ENCODE peak calls at places on chromosomes 3 and 15, in five cellular contexts. O, B, Z, F and E are unnamed samples.

GRCh38 chr15:52040167-52040900 is 21.3 kb downstream of the MAPK6 start:
- DNase-seq in Z (no peak), O (peak; percentile 45), B (peak; percentile 25), F (no peak), E (peak; percentile 62)

GRCh38 chr15:92616621-92617179 is 38.9 kb downstream of the FAM174B start:
- DNase-seq in F (no peak), O (no peak), B (no peak), Z (no peak), E (peak; percentile 47)

GRCh38 chr3:129343643-129344360 is 65.1 kb downstream of the HMCES start:
- DNase-seq in O (peak; percentile 71), Z (peak; percentile 72), B (peak; percentile 24), F (peak; percentile 38), E (peak; percentile 27)

GRCh38 chr15:79329186-79329611 is 18.3 kb downstream of the TMED3 start:
- DNase-seq in O (peak; percentile 61), F (peak; percentile 57), B (no peak), Z (peak; percentile 73), E (peak; percentile 81)

GRCh38 chr3:177419904-177420601 is 222.8 kb upstream of the TBL1XR1 start:
- DNase-seq in F (peak; percentile 43), B (no peak), Z (no peak), O (peak; percentile 13), E (no peak)

GRCh38 chr15:60390931-60391501 is 6.8 kb downstream of the ANXA2 start:
- DNase-seq in O (peak; percentile 96), Z (peak; percentile 90), F (peak; percentile 82), B (no peak), E (peak; percentile 85)

GRCh38 chr3:126984391-126985142 is 1.7 kb downstream of the PLXNA1 start:
- DNase-seq in B (no peak), O (peak; percentile 32), Z (no peak), F (no peak), E (no peak)

GRCh38 chr3:12229144-12229871 is 59.6 kb upstream of the PPARG start:
- DNase-seq in F (no peak), B (no peak), O (no peak), Z (no peak), E (no peak)

GRCh38 chr15:77907824-77908751 is 169.4 kb downstream of the TBC1D2B start:
- DNase-seq in Z (peak; percentile 14), O (peak; percentile 76), F (no peak), B (peak; percentile 77), E (peak; percentile 46)

GRCh38 chr15:55196011-55196410 is 730 bp downstream of the RSL24D1 start:
- DNase-seq in Z (no peak), B (peak; percentile 24), F (no peak), O (peak; percentile 29), E (peak; percentile 14)

GRCh38 chr15:70328137-70329115 is 230.7 kb upstream of the TLE3 start:
- DNase-seq in Z (no peak), B (no peak), O (peak; percentile 85), F (no peak), E (peak; percentile 65)

GRCh38 chr3:102177075-102177755 is 257.6 kb upstream of the ZPLD1 start:
- DNase-seq in Z (no peak), B (no peak), F (no peak), O (no peak), E (peak; percentile 26)

GRCh38 chr3:18045296-18045880 is 303.0 kb upstream of the TBC1D5 start:
- DNase-seq in B (no peak), Z (no peak), O (no peak), F (no peak), E (no peak)

GRCh38 chr15:36177590-36178281 is 401.7 kb upstream of the CDIN1 start:
- DNase-seq in Z (no peak), F (peak; percentile 81), O (peak; percentile 3), B (no peak), E (peak; percentile 8)

GRCh38 chr3:174440350-174440716 is 418.8 kb upstream of the NAALADL2 start:
- DNase-seq in O (peak; percentile 83), F (no peak), B (peak; percentile 10), Z (peak; percentile 33), E (peak; percentile 84)

GRCh38 chr3:129942296-129942695 is 32.2 kb upstream of the TRH start:
- DNase-seq in O (peak; percentile 74), F (peak; percentile 70), Z (peak; percentile 90), B (peak; percentile 68), E (peak; percentile 55)

GRCh38 chr3:151580592-151580991 is 119.7 kb upstream of the IGSF10 start:
- DNase-seq in F (peak; percentile 38), Z (no peak), B (no peak), O (peak; percentile 88), E (peak; percentile 89)

GRCh38 chr15:68055224-68055705 is 1.1 kb downstream of the PIAS1 start:
- DNase-seq in Z (peak; percentile 36), B (peak; percentile 87), F (peak; percentile 29), O (peak; percentile 81), E (peak; percentile 56)

GRCh38 chr3:122921791-122922651 is 105.5 kb downstream of the SEMA5B start:
- DNase-seq in B (no peak), O (peak; percentile 8), Z (peak; percentile 57), F (peak; percentile 14), E (no peak)

GRCh38 chr3:105629725-105630124 is 239.1 kb downstream of the CBLB start:
- DNase-seq in B (no peak), O (peak; percentile 75), F (no peak), Z (no peak), E (no peak)

GRCh38 chr3:27590437-27591320 is 106.5 kb upstream of the SLC4A7 start:
- DNase-seq in F (peak; percentile 6), O (peak; percentile 66), B (peak; percentile 4), Z (no peak), E (peak; percentile 33)

GRCh38 chr3:186217820-186218164 is 108.9 kb upstream of the ETV5 start:
- DNase-seq in O (no peak), B (no peak), Z (no peak), F (no peak), E (no peak)

GRCh38 chr15:81410318-81410753 is 36.3 kb upstream of the TMC3 start:
- DNase-seq in B (peak; percentile 60), F (peak; percentile 73), Z (peak; percentile 88), O (peak; percentile 91), E (peak; percentile 56)

GRCh38 chr15:92643849-92644815 is 11.4 kb downstream of the FAM174B start:
- DNase-seq in Z (peak; percentile 49), B (no peak), O (no peak), F (no peak), E (no peak)

GRCh38 chr15:40234783-40235182 is 4.1 kb upstream of the PAK6 start:
- DNase-seq in Z (peak; percentile 74), B (no peak), O (no peak), F (no peak), E (no peak)

GRCh38 chr15:100671858-100672543 is 69.6 kb downstream of the ASB7 start:
- DNase-seq in O (peak; percentile 68), B (peak; percentile 5), F (peak; percentile 69), Z (peak; percentile 49), E (peak; percentile 21)

GRCh38 chr15:42608767-42609488 is 33.5 kb downstream of the STARD9 start:
- DNase-seq in Z (no peak), O (no peak), F (no peak), B (no peak), E (no peak)

GRCh38 chr3:59150039-59150438 is 100.2 kb upstream of the CFAP20DC start:
- DNase-seq in O (no peak), F (no peak), Z (peak; percentile 33), B (no peak), E (no peak)

GRCh38 chr15:37891754-37892368 is 42.6 kb upstream of the TMCO5A start:
- DNase-seq in F (peak; percentile 33), O (peak; percentile 81), B (peak; percentile 43), Z (peak; percentile 63), E (peak; percentile 47)

GRCh38 chr15:74784426-74784825 is 2.5 kb downstream of the CSK start:
- DNase-seq in O (no peak), B (peak; percentile 61), Z (no peak), F (no peak), E (no peak)
- H3K4me3 ChIP-seq in O (no peak overlapping the region), B (peak overlapping the region; percentile 97), Z (no peak overlapping the region), F (no peak overlapping the region), E (peak overlapping the region; percentile 2)

DNA sequence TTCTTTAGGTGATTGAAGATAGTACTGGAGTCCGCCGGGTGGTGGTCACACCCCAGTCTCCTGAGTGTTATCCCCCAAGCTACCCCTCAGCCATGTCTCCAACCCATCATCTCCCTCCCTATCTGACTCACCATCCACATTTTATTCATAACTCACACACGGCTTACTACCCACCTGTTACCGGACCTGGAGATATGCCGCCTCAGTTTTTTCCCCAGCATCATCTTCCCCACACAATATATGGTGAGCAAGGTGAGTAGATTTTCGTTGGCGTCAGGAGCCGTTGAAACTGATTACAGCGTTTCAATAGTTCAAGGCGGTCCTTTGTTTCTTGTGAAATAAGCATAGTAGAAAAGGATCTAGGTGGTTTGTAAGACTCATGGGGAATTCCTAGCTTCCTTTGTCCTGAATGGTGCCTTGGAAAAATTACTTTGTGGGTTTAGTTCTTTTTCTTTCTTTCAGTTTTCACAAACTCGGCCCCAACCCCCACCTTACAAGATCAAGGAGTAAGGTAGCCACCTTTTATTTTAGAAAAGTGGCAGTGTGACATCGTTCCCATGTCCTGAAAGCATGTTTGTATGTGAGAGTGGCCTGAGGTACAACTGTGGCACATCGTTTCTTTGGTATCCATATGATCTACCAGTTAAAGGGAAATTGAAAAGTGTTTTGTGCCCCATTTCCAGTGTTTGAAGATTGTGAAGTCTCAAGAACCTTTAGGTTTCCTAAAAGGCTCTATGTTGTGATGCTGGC is 200.6 kb downstream of the GHSR start:
- DNase-seq in Z (no peak), O (no peak), B (no peak), F (no peak), E (no peak)
- H3K4me2 ChIP-seq in Z (no peak overlapping the region), O (no peak overlapping the region), B (no peak overlapping the region), F (no peak overlapping the region), E (no peak overlapping the region)

DNA sequence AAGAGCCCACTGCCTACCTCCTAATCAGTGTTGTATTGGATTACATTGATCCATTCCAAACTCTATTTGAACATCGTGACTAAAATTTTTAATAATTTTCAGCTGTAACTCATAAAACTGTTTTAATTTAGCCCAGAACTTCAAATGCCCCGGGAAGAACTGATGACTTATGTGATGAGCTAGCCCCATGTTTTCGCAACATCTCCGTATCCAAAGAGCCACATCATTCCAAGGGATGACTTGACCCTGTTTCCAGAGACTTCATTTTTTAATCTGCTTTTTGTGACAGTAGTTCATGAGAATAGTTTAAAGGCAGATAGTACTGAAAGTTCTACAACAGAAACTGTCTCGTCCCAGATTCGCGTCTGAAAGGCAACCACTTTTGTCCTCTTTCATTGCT is 97.4 kb downstream of the STAC start:
- DNase-seq in F (no peak), B (no peak), O (peak; percentile 94), Z (no peak), E (no peak)
- H3K27ac ChIP-seq in F (no peak overlapping the region), B (no peak overlapping the region), O (peak overlapping the region; percentile 85), Z (no peak overlapping the region), E (peak overlapping the region; percentile 55)

DNA sequence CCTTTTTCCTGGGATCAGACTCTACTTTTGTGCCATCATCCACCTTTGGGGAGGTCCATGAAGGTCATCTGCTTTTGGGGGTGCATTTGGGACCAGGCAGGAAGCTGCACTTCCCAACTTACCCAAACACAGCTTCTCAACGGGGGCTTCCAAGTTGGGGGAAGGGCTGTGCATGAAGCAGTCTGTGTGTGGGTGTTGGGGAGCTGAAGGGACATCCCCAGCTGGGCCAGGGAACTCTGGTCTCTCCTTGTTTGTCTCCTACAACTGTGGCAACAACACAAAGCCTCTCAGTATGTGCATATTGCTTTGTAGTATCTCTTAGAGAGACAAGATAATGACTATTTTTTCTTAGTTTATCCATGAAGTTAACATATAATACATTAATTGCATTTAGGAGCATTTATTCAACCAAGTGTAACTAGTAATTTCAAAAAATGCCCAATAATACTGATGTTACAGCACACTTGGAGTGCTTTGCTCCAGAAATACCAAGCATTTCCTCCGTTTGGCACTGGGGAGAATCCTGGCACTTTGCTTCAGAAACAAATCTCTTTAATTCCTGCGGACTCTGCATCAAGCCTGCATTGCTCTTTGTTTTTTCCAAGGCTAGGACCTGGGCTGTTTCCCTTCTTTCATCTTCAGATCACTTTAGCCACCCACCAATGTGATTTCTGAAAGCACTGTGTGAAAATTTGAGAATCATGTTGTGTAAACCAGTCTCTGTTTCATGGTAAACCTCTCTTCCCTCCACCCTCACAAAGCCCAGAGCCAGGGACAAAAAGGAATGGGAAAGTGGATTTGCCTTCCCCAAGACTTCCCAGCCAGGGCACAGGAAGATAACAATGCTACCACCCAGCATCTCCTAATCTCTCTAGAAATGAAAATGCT is 126.2 kb upstream of the PFN2 start:
- DNase-seq in F (no peak), B (no peak), Z (peak; percentile 94), O (peak; percentile 35), E (no peak)
- H3K4me3 ChIP-seq in F (no peak overlapping the region), B (no peak overlapping the region), Z (no peak overlapping the region), O (peak overlapping the region; percentile 6), E (no peak overlapping the region)